ENCODE peak calls at places on chromosomes 7 and 10, in eight cellular contexts. I, J, G, B, V, D, Y and P are unnamed samples.
A peak's percentile ranks its signal among the peaks of the same experiment; 100 is the strongest.

GRCh38 chr7:6489612-6490011 is 41.9 kb upstream of the DAGLB start:
- DNase-seq in D (no peak), J (no peak), V (peak; percentile 48), G (no peak), I (no peak), Y (no peak), B (no peak), P (no peak)

GRCh38 chr10:11629731-11630130 is 18.3 kb upstream of the USP6NL start:
- DNase-seq in I (no peak), B (no peak), V (no peak), J (no peak), Y (no peak), D (no peak), G (no peak), P (no peak)

GRCh38 chr10:100025528-100026070 is 15.9 kb upstream of the DNMBP start:
- DNase-seq in I (no peak), J (no peak), G (no peak), V (no peak), B (no peak), Y (no peak), D (peak; percentile 2), P (no peak)

GRCh38 chr10:19204239-19204917 is 155.8 kb downstream of the MALRD1 start:
- DNase-seq in G (no peak), Y (no peak), J (no peak), I (no peak), B (no peak), D (no peak), V (no peak), P (no peak)

GRCh38 chr7:35605760-35606159 is 89.2 kb downstream of the HERPUD2 start:
- DNase-seq in Y (no peak), G (no peak), I (no peak), D (no peak), V (no peak), J (no peak), B (no peak), P (no peak)

GRCh38 chr7:120550494-120551048 is 277.6 kb downstream of the KCND2 start:
- DNase-seq in B (no peak), Y (no peak), G (no peak), J (no peak), V (no peak), I (no peak), D (no peak), P (no peak)

GRCh38 chr10:132787253-132788179 is 1.6 kb upstream of the NKX6-2 start:
- DNase-seq in J (peak; percentile 54), V (peak; percentile 0), D (no peak), Y (no peak), G (peak; percentile 70), I (peak; percentile 86), B (no peak), P (no peak)

GRCh38 chr7:27689045-27689877 is 26.6 kb upstream of the HIBADH start:
- DNase-seq in I (peak; percentile 69), G (peak; percentile 5), J (peak; percentile 15), Y (peak; percentile 25), B (no peak), D (no peak), V (peak; percentile 80), P (no peak)

GRCh38 chr10:103584216-103585010 is 90.9 kb downstream of the NEURL1 start:
- DNase-seq in B (peak; percentile 56), G (no peak), J (peak; percentile 76), I (peak; percentile 61), D (no peak), V (no peak), Y (no peak), P (no peak)

GRCh38 chr10:120403109-120403508 is 53.9 kb upstream of the PLPP4 start:
- DNase-seq in Y (no peak), V (no peak), D (no peak), G (no peak), B (no peak), I (no peak), J (no peak), P (no peak)

GRCh38 chr10:68542046-68542445 is 14.7 kb upstream of the SLC25A16 start:
- DNase-seq in V (no peak), J (no peak), G (no peak), I (no peak), Y (no peak), B (no peak), D (no peak), P (no peak)

GRCh38 chr10:70272925-70273316 is 10.9 kb downstream of the NPFFR1 start:
- DNase-seq in J (no peak), B (no peak), G (no peak), I (no peak), Y (no peak), V (no peak), D (no peak), P (no peak)

GRCh38 chr7:132933076-132933466 is 148.8 kb downstream of the CHCHD3 start:
- DNase-seq in J (peak; percentile 7), Y (no peak), D (no peak), B (no peak), V (no peak), I (no peak), G (no peak), P (no peak)

GRCh38 chr10:88944813-88945212 is 7.8 kb downstream of the ACTA2 start:
- DNase-seq in Y (no peak), I (no peak), D (no peak), B (no peak), G (no peak), V (no peak), J (no peak), P (no peak)

GRCh38 chr7:116698930-116699722 is 27.1 kb downstream of the MET start:
- DNase-seq in G (peak; percentile 13), D (peak; percentile 20), Y (no peak), B (no peak), J (no peak), I (no peak), V (no peak), P (no peak)

GRCh38 chr7:7779888-7780287 is 61.5 kb upstream of the RPA3 start:
- DNase-seq in I (no peak), G (no peak), Y (no peak), B (no peak), J (no peak), V (peak; percentile 30), D (no peak), P (no peak)

GRCh38 chr10:412109-412508 is 276.9 kb downstream of the ZMYND11 start:
- DNase-seq in Y (no peak), B (no peak), V (no peak), I (no peak), J (no peak), G (no peak), D (no peak), P (peak; percentile 68)

GRCh38 chr10:3426190-3426845 is 253.7 kb upstream of the PITRM1 start:
- DNase-seq in V (no peak), G (no peak), I (no peak), D (no peak), J (no peak), Y (peak; percentile 64), B (no peak), P (no peak)

GRCh38 chr10:6348091-6348862 is 145.5 kb downstream of the PFKFB3 start:
- DNase-seq in G (no peak), D (no peak), J (peak; percentile 90), B (peak; percentile 64), Y (peak; percentile 26), I (no peak), V (no peak), P (peak; percentile 91)

GRCh38 chr7:70571403-70571911 is 560.5 kb upstream of the GALNT17 start:
- DNase-seq in G (no peak), B (no peak), I (no peak), J (no peak), D (no peak), V (peak; percentile 70), Y (peak; percentile 72), P (no peak)

GRCh38 chr10:102396751-102397151 is 1.2 kb downstream of the NFKB2 start:
- DNase-seq in B (no peak), V (no peak), Y (no peak), D (no peak), I (no peak), J (no peak), G (no peak), P (no peak)

GRCh38 chr7:15015545-15016314 is 113.2 kb upstream of the DGKB start:
- DNase-seq in B (no peak), D (peak; percentile 16), Y (peak; percentile 30), V (peak; percentile 93), G (peak; percentile 89), I (peak; percentile 71), J (no peak), P (no peak)

GRCh38 chr7:38863609-38864291 is 45.2 kb downstream of the VPS41 start:
- DNase-seq in D (no peak), J (no peak), I (peak; percentile 47), Y (no peak), V (no peak), G (no peak), B (no peak), P (no peak)

GRCh38 chr7:151859111-151859947 is 17.6 kb downstream of the PRKAG2 start:
- DNase-seq in B (no peak), D (no peak), Y (no peak), V (no peak), J (no peak), I (no peak), G (no peak), P (no peak)

GRCh38 chr7:126979722-126980121 is 273.0 kb downstream of the GRM8 start:
- DNase-seq in B (no peak), G (no peak), D (no peak), J (no peak), Y (no peak), I (no peak), V (no peak), P (no peak)

GRCh38 chr7:36657031-36657660 is 67.1 kb downstream of the AOAH start:
- DNase-seq in Y (no peak), J (no peak), D (no peak), B (no peak), G (no peak), I (no peak), V (no peak), P (peak; percentile 79)

GRCh38 chr10:126895214-126895781 is 9.9 kb upstream of the DOCK1 start:
- DNase-seq in B (no peak), I (no peak), D (no peak), J (no peak), G (no peak), V (no peak), Y (no peak), P (no peak)

GRCh38 chr7:73638921-73639320 is 14.6 kb upstream of the MLXIPL start:
- DNase-seq in G (no peak), J (no peak), B (no peak), D (no peak), V (no peak), I (no peak), Y (no peak), P (no peak)

GRCh38 chr7:81064446-81064845 is 145.6 kb upstream of the SEMA3C start:
- DNase-seq in Y (peak; percentile 23), G (peak; percentile 72), V (peak; percentile 57), D (peak; percentile 41), B (no peak), I (no peak), J (no peak), P (no peak)

GRCh38 chr7:68697821-68698280 is 900.4 kb upstream of the AUTS2 start:
- DNase-seq in V (peak; percentile 63), J (no peak), Y (no peak), I (no peak), G (no peak), D (peak; percentile 86), B (no peak), P (no peak)

GRCh38 chr10:50390302-50390701 is 139.0 kb upstream of the ASAH2 start:
- DNase-seq in D (no peak), I (no peak), J (no peak), B (no peak), Y (no peak), G (no peak), V (no peak), P (no peak)

GRCh38 chr10:73969224-73969811 is 28.6 kb upstream of the VCL start:
- DNase-seq in I (no peak), G (no peak), D (no peak), V (no peak), B (no peak), J (no peak), Y (no peak), P (no peak)

GRCh38 chr10:19828278-19829049 is 12.2 kb downstream of the PLXDC2 start:
- DNase-seq in D (no peak), B (no peak), Y (no peak), G (no peak), V (no peak), I (peak; percentile 34), J (no peak), P (no peak)

GRCh38 chr7:116197355-116197754 is 13.0 kb upstream of the TES start:
- DNase-seq in V (no peak), B (no peak), Y (no peak), I (no peak), D (no peak), G (no peak), J (no peak), P (no peak)